ENCODE peak calls at places on chromosome 14, in ten cellular contexts. B is breast epithelium; I is activated CD4-positive, alpha-beta T cell treated with anti-CD3 and anti-CD28 coated beads, Interleukin-2, amount 10 ng/mL, durations not matched to agents 7 days and 5 days; W is chondrocyte; H is naive thymus-derived CD4-positive, alpha-beta T cell; C is AML-193; J is esophagus squamous epithelium; X is NCI-H748 treated with DMSO at 0.1 percent for 48 hours; A is pancreas; Q is tibial artery. Y is an unnamed sample.
A peak's percentile ranks its signal among the peaks of the same experiment; 100 is the strongest.

GRCh38 chr14:88866305-88866704 is 41.9 kb downstream of the TTC8 start:
- DNase-seq in I (no peak), X (no peak), W (no peak), J (no peak), Q (no peak), C (no peak), H (no peak), B (no peak), A (no peak), Y (no peak)

GRCh38 chr14:65948302-65948701 is 535.8 kb downstream of the FUT8 start:
- DNase-seq in I (no peak), W (no peak), B (no peak), J (no peak), X (no peak), Q (no peak), H (no peak), A (no peak), C (no peak), Y (no peak)

GRCh38 chr14:89540009-89540829 is 123.2 kb upstream of the FOXN3 start:
- DNase-seq in Q (no peak), C (no peak), I (no peak), W (no peak), A (no peak), B (no peak), H (no peak), J (no peak), X (no peak), Y (no peak)

GRCh38 chr14:100327128-100327527 is 4.0 kb downstream of the SLC25A47 start:
- DNase-seq in B (no peak), X (no peak), H (no peak), W (no peak), C (no peak), A (no peak), I (no peak), J (no peak), Q (no peak), Y (no peak)

GRCh38 chr14:75141967-75142366 is 15.1 kb upstream of the NEK9 start:
- DNase-seq in X (no peak), J (no peak), I (peak; percentile 41), H (no peak), W (no peak), C (no peak), B (no peak), Q (no peak), A (no peak), Y (no peak)

GRCh38 chr14:53237488-53237887 is 84.4 kb upstream of the DDHD1 start:
- DNase-seq in W (no peak), H (no peak), Q (no peak), C (no peak), B (no peak), I (no peak), A (no peak), J (no peak), X (no peak), Y (no peak)

GRCh38 chr14:79573486-79573885 is 637.8 kb downstream of the DIO2 start:
- DNase-seq in X (no peak), W (no peak), J (no peak), C (no peak), I (no peak), Q (no peak), A (no peak), H (no peak), B (no peak), Y (no peak)

GRCh38 chr14:26138764-26139445 is 458.9 kb downstream of the NOVA1 start:
- DNase-seq in A (no peak), B (no peak), W (no peak), Q (no peak), H (no peak), C (no peak), J (no peak), I (no peak), X (no peak), Y (no peak)

GRCh38 chr14:26846388-26846787 is 248.6 kb upstream of the NOVA1 start:
- DNase-seq in C (no peak), J (no peak), I (no peak), X (no peak), W (no peak), A (no peak), Q (no peak), B (no peak), H (no peak), Y (no peak)

GRCh38 chr14:72879431-72879830 is 14.5 kb downstream of the DPF3 start:
- DNase-seq in C (no peak), J (no peak), W (no peak), H (no peak), I (no peak), B (no peak), X (no peak), A (no peak), Q (no peak), Y (no peak)

GRCh38 chr14:42556551-42556950 is 949.9 kb downstream of the LRFN5 start:
- DNase-seq in C (no peak), W (no peak), H (no peak), A (no peak), Q (no peak), I (no peak), X (no peak), B (no peak), J (no peak), Y (no peak)

GRCh38 chr14:35808076-35808657 is 928 bp downstream of the RALGAPA1 start:
- DNase-seq in X (peak; percentile 43), J (no peak), Q (no peak), B (no peak), W (no peak), C (no peak), A (no peak), H (no peak), I (no peak), Y (no peak)

GRCh38 chr14:79197516-79197915 is 1013.8 kb downstream of the DIO2 start:
- DNase-seq in C (no peak), A (no peak), X (no peak), J (no peak), B (no peak), Q (no peak), I (no peak), W (no peak), H (no peak), Y (no peak)